ENCODE peak calls at places on chromosomes 1 and 21, in five cellular contexts. M is A549, A is H1, N is K562, S is HepG2. I is an unnamed sample.

GRCh38 chr1:182309631-182310351 is 81.8 kb downstream of the GLUL start:
- DNase-seq in M (no peak), A (no peak), N (no peak), S (peak), I (no peak)

GRCh38 chr1:114015075-114015474 is 35.8 kb downstream of the OLFML3 start:
- DNase-seq in M (peak), A (no peak), N (no peak), S (no peak), I (no peak)

GRCh38 chr1:159163609-159164008 is 7.8 kb upstream of the CADM3 start:
- DNase-seq in M (no peak), A (no peak), N (no peak), S (no peak), I (no peak)

GRCh38 chr1:59672851-59673574 is 141.7 kb upstream of the HOOK1 start:
- DNase-seq in M (peak), A (no peak), N (no peak), S (peak), I (peak)

GRCh38 chr1:92536593-92537332 is 50.0 kb upstream of the GFI1 start:
- DNase-seq in M (no peak), A (no peak), N (peak), S (peak), I (peak)

GRCh38 chr1:82775402-82776000 is 974.8 kb downstream of the ADGRL2 start:
- DNase-seq in M (peak), A (peak), N (peak), S (peak), I (no peak)

GRCh38 chr1:44672254-44672955 is 1.9 kb downstream of the TMEM53 start:
- DNase-seq in M (no peak), A (peak), N (peak), S (no peak), I (peak)

GRCh38 chr1:228898582-228898992 is 163.3 kb downstream of the RHOU start:
- DNase-seq in M (no peak), A (no peak), N (peak), S (no peak), I (no peak)

GRCh38 chr1:41689596-41689995 is 205.1 kb upstream of the EDN2 start:
- DNase-seq in M (no peak), A (no peak), N (no peak), S (no peak), I (no peak)

GRCh38 chr1:170377896-170378634 is 153.9 kb upstream of the GORAB start:
- DNase-seq in M (no peak), A (no peak), N (no peak), S (no peak), I (no peak)

GRCh38 chr1:11187936-11188335 is 1.2 kb upstream of the ANGPTL7 start:
- DNase-seq in M (no peak), A (no peak), N (no peak), S (no peak), I (no peak)

GRCh38 chr1:41086921-41087320 is 65.4 kb upstream of the SLFNL1 start:
- DNase-seq in M (no peak), A (no peak), N (no peak), S (no peak), I (no peak)

GRCh38 chr1:225653463-225654276 is 747 bp upstream of the ENAH start:
- DNase-seq in M (peak), A (no peak), N (no peak), S (peak), I (peak)

GRCh38 chr1:54979327-54979891 is 1.0 kb upstream of the TMEM61 start:
- DNase-seq in M (no peak), A (no peak), N (no peak), S (no peak), I (no peak)

GRCh38 chr1:180494370-180494769 is 8.0 kb downstream of the ACBD6 start:
- DNase-seq in M (no peak), A (no peak), N (no peak), S (no peak), I (no peak)

GRCh38 chr21:25005388-25005787 is 601.9 kb downstream of the MRPL39 start:
- DNase-seq in M (no peak), A (no peak), N (no peak), S (no peak), I (peak)

GRCh38 chr1:40902634-40902897 is 40.4 kb upstream of the CITED4 start:
- DNase-seq in M (no peak), A (no peak), N (no peak), S (no peak), I (no peak)

GRCh38 chr1:190540366-190540765 is 62.7 kb upstream of the BRINP3 start:
- DNase-seq in M (no peak), A (no peak), N (peak), S (no peak), I (no peak)

GRCh38 chr1:75519626-75520025 is 91.3 kb downstream of the SLC44A5 start:
- DNase-seq in M (no peak), A (no peak), N (no peak), S (no peak), I (no peak)

GRCh38 chr1:21312407-21312992 is 22.2 kb upstream of the ECE1 start:
- DNase-seq in M (no peak), A (no peak), N (no peak), S (peak), I (no peak)

GRCh38 chr1:38938722-38939260 is 2.8 kb downstream of the RHBDL2 start:
- DNase-seq in M (no peak), A (no peak), N (no peak), S (peak), I (no peak)

GRCh38 chr1:38942664-38943428 is 1.2 kb upstream of the RHBDL2 start:
- DNase-seq in M (no peak), A (no peak), N (no peak), S (peak), I (no peak)

GRCh38 chr1:38941093-38941492 is 537 bp downstream of the RHBDL2 start:
- DNase-seq in M (no peak), A (no peak), N (no peak), S (no peak), I (no peak)

GRCh38 chr1:38940339-38941047 is 1.1 kb downstream of the RHBDL2 start:
- DNase-seq in M (no peak), A (no peak), N (no peak), S (no peak), I (no peak)

DNA sequence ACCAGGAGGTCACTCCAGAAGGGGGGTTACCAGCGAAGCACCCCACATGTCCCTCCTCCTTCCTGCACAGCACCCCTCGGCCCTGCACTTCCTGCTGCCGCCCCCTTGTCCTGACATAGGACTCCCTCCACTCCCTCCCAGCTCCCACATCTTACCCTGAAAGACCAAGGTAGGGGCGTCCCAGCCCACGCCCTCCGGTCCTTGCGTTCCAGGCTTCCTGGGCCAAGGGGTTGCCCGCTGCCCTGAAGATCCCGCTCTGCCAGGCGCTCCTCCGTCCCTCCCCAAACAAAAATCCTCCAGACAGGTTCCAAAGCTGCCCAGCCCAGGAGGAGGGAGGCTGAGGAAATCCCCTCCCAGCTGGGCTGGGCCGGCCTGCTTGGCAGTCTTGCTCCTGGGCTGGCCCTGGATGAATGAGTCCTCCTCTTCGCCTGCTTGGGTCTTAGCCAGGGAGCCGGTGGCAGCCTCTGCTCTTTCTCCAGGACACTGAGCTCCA is at the start of gene RHBDL2:
- DNase-seq in M (peak), A (no peak), N (no peak), S (no peak), I (peak)
- TF ChIP-seq MAFK in M (no peak), A (no peak), N (no peak), S (no peak), I (no peak)

DNA sequence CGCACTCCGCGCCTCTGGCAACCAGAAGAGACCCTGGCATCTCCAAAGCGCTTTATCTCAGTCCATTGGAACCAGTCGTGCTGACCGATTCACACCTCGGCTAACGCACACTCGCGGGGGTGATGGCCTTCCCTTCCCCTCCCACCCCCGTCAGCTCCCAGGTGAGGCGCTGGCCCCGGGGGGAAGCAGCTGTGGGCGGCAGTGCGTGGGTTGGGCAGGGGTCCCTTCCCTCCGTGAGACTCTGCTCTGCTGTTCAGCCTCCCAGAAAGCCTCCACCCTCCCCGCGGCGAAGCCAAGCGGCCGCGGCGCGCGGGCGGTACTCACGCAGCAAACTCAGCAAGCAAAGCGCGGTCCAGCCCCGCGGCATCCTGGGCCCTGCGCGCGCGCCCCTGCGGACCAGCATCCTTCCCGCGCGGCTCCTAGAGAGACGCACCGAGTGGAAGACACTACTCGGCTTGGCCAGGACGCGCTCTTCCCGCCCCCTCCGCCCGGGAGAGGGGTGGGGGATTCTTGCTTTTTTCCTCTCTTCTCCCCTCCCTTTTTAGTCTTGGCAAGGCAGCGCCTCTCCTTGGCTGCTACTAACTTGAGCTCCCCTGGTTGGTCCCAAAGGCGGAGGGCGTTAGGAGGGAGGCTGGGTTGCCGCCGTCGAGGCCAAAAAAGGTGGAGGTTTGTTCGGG is at the start of gene CD34:
- DNase-seq in M (no peak), A (no peak), N (no peak), S (no peak), I (no peak)
- TF ChIP-seq MAFK in M (no peak), A (no peak), N (no peak), S (no peak), I (no peak)

GRCh38 chr1:16092097-16092922 is 18.9 kb upstream of the FAM131C start:
- DNase-seq in M (no peak), A (no peak), N (no peak), S (no peak), I (no peak)
- TF ChIP-seq MAFK in M (no peak), A (no peak), N (no peak), S (no peak), I (no peak)

GRCh38 chr1:206757524-206758266 is 12.9 kb upstream of the IL19 start:
- DNase-seq in M (no peak), A (no peak), N (no peak), S (no peak), I (no peak)
- TF ChIP-seq MAFK in M (no peak), A (no peak), N (no peak), S (no peak), I (no peak)

GRCh38 chr21:37765501-37765900 is 150.8 kb downstream of the KCNJ6 start:
- DNase-seq in M (no peak), A (no peak), N (no peak), S (no peak), I (no peak)

GRCh38 chr21:37770496-37770895 is 145.8 kb downstream of the KCNJ6 start:
- DNase-seq in M (no peak), A (no peak), N (no peak), S (no peak), I (no peak)

GRCh38 chr21:37766104-37766503 is 150.2 kb downstream of the KCNJ6 start:
- DNase-seq in M (no peak), A (no peak), N (no peak), S (no peak), I (no peak)

GRCh38 chr21:37769656-37770055 is 146.6 kb downstream of the KCNJ6 start:
- DNase-seq in M (no peak), A (no peak), N (no peak), S (no peak), I (no peak)

GRCh38 chr21:37767984-37768383 is 148.3 kb downstream of the KCNJ6 start:
- DNase-seq in M (no peak), A (no peak), N (no peak), S (no peak), I (peak)
- TF ChIP-seq MAFK in M (no peak), A (no peak), N (no peak), S (no peak), I (no peak)

GRCh38 chr1:197743578-197743977 is 31.7 kb downstream of the DENND1B start:
- DNase-seq in M (no peak), A (no peak), N (no peak), S (no peak), I (no peak)

GRCh38 chr1:197737916-197738315 is 37.4 kb downstream of the DENND1B start:
- DNase-seq in M (no peak), A (no peak), N (no peak), S (no peak), I (no peak)

GRCh38 chr1:197738927-197739326 is 36.4 kb downstream of the DENND1B start:
- DNase-seq in M (no peak), A (no peak), N (no peak), S (no peak), I (no peak)

GRCh38 chr1:197744979-197745378 is 30.3 kb downstream of the DENND1B start:
- DNase-seq in M (no peak), A (no peak), N (no peak), S (no peak), I (no peak)

GRCh38 chr1:197740992-197741391 is 34.3 kb downstream of the DENND1B start:
- DNase-seq in M (no peak), A (no peak), N (no peak), S (no peak), I (no peak)
- TF ChIP-seq MAFK in M (no peak), A (no peak), N (no peak), S (no peak), I (no peak)

DNA sequence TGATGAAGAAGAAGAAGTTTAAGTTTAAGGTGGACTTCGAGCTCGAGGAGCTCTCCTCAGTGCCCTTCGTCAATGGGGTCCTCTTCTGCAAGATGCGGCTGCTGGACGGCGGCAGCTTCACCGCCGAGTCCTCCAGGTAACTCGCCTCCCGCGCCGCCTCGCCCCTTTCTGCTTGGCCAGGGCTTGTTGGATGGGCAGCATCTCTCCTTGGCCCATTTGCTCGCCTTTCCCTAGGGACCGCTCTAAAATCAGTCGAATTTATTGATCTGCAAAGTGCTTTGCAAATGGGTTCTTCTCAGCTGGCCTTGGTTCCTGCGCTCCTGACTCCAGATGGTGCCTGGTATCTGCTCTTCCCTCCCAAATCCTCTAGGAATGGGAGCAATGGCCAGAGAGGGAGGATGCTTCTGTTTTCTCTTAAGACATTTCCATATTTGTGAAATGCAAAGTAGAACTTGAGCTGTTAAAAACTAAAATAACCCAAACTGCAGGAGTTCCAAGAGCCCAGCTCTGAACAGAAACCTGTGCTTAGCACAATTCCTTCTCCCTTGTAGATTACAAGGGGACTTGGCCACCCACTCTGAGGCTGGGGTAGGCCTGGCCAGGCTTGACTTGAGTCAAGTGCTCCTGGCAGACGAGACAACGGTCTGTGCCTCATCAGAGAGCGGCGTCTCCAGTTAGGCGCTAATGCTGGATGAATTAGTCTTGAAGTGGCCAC is 687 bp downstream of the EEIG2 start:
- DNase-seq in M (peak), A (peak), N (peak), S (peak), I (peak)
- TF ChIP-seq MAFK in M (no peak), A (no peak), N (no peak), S (no peak), I (no peak)